ENCODE peak calls at places on chromosome 15, in ten cellular contexts. Z is RWPE2, N is K562, D is left ventricle myocardium inferior, W is kidney epithelial cell, A is colonic mucosa, Q is hepatocyte, J is PC-9, R is GM12878, G is Peyer's patch. B is an unnamed sample.

GRCh38 chr15:68154923-68155559 is 50.1 kb downstream of the CALML4 start:
- DNase-seq in N (peak; percentile 56), A (peak; percentile 56), G (peak; percentile 77), J (no peak), W (peak; percentile 31), Z (no peak), D (no peak), Q (peak; percentile 76), R (no peak), B (peak; percentile 76)

GRCh38 chr15:66654718-66655375 is 47.2 kb upstream of the SMAD6 start:
- DNase-seq in N (peak; percentile 80), W (no peak), Z (no peak), R (no peak), J (no peak), A (no peak), Q (peak; percentile 55), D (peak; percentile 45), G (no peak), B (no peak)

GRCh38 chr15:48802257-48802656 is 8.6 kb downstream of the CEP152 start:
- DNase-seq in G (no peak), R (no peak), Q (no peak), Z (no peak), N (no peak), W (no peak), A (no peak), D (no peak), J (no peak), B (no peak)

GRCh38 chr15:25777047-25777446 is 86.1 kb downstream of the ATP10A start:
- DNase-seq in N (no peak), D (no peak), Z (peak; percentile 68), W (no peak), A (no peak), R (no peak), Q (no peak), G (no peak), J (no peak), B (no peak)

GRCh38 chr15:65406402-65407000 is 16.2 kb downstream of the IGDCC4 start:
- DNase-seq in J (no peak), A (no peak), Z (no peak), D (no peak), R (no peak), N (no peak), G (no peak), W (no peak), Q (no peak), B (no peak)

GRCh38 chr15:67148196-67148701 is 82.8 kb downstream of the SMAD3 start:
- DNase-seq in J (peak; percentile 96), Z (no peak), W (peak; percentile 77), G (peak; percentile 48), D (no peak), Q (peak; percentile 24), A (peak; percentile 58), R (no peak), N (no peak), B (peak; percentile 81)

GRCh38 chr15:87547470-87548181 is 708.9 kb downstream of the NTRK3 start:
- DNase-seq in Z (no peak), A (no peak), G (no peak), N (peak; percentile 4), D (no peak), J (no peak), R (no peak), Q (no peak), W (no peak), B (no peak)

GRCh38 chr15:75107905-75108838 is 84.8 kb downstream of the PPCDC start:
- DNase-seq in G (peak; percentile 75), W (peak; percentile 88), N (no peak), Q (peak; percentile 26), R (peak; percentile 74), J (peak; percentile 85), A (peak; percentile 33), Z (peak; percentile 90), D (no peak), B (peak; percentile 98)

GRCh38 chr15:77542491-77543001 is 90.2 kb downstream of the LINGO1 start:
- DNase-seq in J (no peak), Q (no peak), R (no peak), A (no peak), G (no peak), N (no peak), D (no peak), Z (peak; percentile 76), W (no peak), B (peak; percentile 19)

GRCh38 chr15:49468440-49468839 is 45.4 kb downstream of the FGF7 start:
- DNase-seq in Q (peak; percentile 8), J (no peak), Z (no peak), W (no peak), G (no peak), D (no peak), A (no peak), N (no peak), R (no peak), B (peak; percentile 74)

GRCh38 chr15:68749365-68750141 is 71.1 kb downstream of the ANP32A start:
- DNase-seq in R (no peak), G (no peak), A (no peak), N (no peak), Q (no peak), Z (no peak), J (no peak), W (no peak), D (no peak), B (peak; percentile 24)

GRCh38 chr15:30905821-30906220 is 2.1 kb downstream of the FAN1 start:
- DNase-seq in A (peak; percentile 63), W (no peak), G (no peak), R (no peak), Q (no peak), J (no peak), D (no peak), Z (no peak), N (no peak), B (no peak)
- TF ChIP-seq CTCF in A (peak; percentile 17), W (peak; percentile 59), G (no peak), R (no peak), Q (peak; percentile 38), J (no peak), D (peak; percentile 26), Z (peak; percentile 61), N (peak; percentile 38), B (peak; percentile 6)

GRCh38 chr15:98873441-98874218 is 134.0 kb downstream of the PGPEP1L start:
- DNase-seq in G (no peak), Q (no peak), Z (peak; percentile 96), W (no peak), R (no peak), D (no peak), A (no peak), J (peak; percentile 92), N (no peak), B (peak; percentile 84)
- H3K4me3 ChIP-seq in G (no peak overlapping the region), Q (no peak overlapping the region), Z (peak overlapping the region; percentile 0), W (no peak overlapping the region), R (no peak overlapping the region), D (no peak overlapping the region), A (no peak overlapping the region), J (peak overlapping the region; percentile 44), N (no peak overlapping the region), B (peak overlapping the region; percentile 28)

GRCh38 chr15:73901126-73901810 is 25.0 kb upstream of the LOXL1 start:
- DNase-seq in G (no peak), A (no peak), Q (no peak), D (no peak), Z (peak; percentile 24), R (no peak), J (no peak), W (no peak), N (no peak), B (no peak)

GRCh38 chr15:73900129-73900712 is 26.0 kb upstream of the LOXL1 start:
- DNase-seq in A (no peak), R (no peak), J (no peak), G (no peak), Q (no peak), W (no peak), N (no peak), Z (peak; percentile 60), D (no peak), B (peak; percentile 39)

GRCh38 chr15:73902121-73903020 is 23.9 kb upstream of the LOXL1 start:
- DNase-seq in D (no peak), R (no peak), A (no peak), W (no peak), N (no peak), Q (no peak), J (no peak), Z (no peak), G (no peak), B (no peak)

GRCh38 chr15:73897441-73898261 is 24.3 kb downstream of the TBC1D21 start:
- DNase-seq in G (peak; percentile 63), Z (peak; percentile 64), J (peak; percentile 61), N (peak; percentile 73), A (peak; percentile 32), R (no peak), W (peak; percentile 68), Q (peak; percentile 67), D (peak; percentile 63), B (peak; percentile 96)

GRCh38 chr15:73899197-73900128 is 26.1 kb downstream of the TBC1D21 start:
- DNase-seq in G (no peak), N (no peak), R (no peak), A (no peak), Q (no peak), Z (peak; percentile 65), D (no peak), J (no peak), W (no peak), B (peak; percentile 38)
- TF ChIP-seq CTCF in G (no peak), N (no peak), R (no peak), A (no peak), Q (no peak), Z (no peak), D (no peak), J (no peak), W (no peak), B (no peak)

GRCh38 chr15:31439328-31439727 is 112.7 kb downstream of the KLF13 start:
- DNase-seq in G (peak; percentile 78), N (peak; percentile 47), Z (no peak), R (no peak), W (no peak), D (no peak), Q (no peak), J (no peak), A (peak; percentile 73), B (peak; percentile 41)

GRCh38 chr15:31438601-31439265 is 112.1 kb downstream of the KLF13 start:
- DNase-seq in G (no peak), Q (no peak), W (no peak), Z (no peak), D (no peak), N (no peak), R (no peak), A (no peak), J (no peak), B (no peak)

GRCh38 chr15:31442203-31443090 is 115.8 kb downstream of the KLF13 start:
- DNase-seq in Q (peak; percentile 42), Z (peak; percentile 68), W (peak; percentile 26), G (no peak), J (no peak), A (peak; percentile 52), N (no peak), D (no peak), R (no peak), B (peak; percentile 98)

GRCh38 chr15:31437686-31438085 is 111.1 kb downstream of the KLF13 start:
- DNase-seq in D (no peak), Q (no peak), N (no peak), J (no peak), Z (no peak), R (no peak), G (no peak), A (no peak), W (no peak), B (no peak)

GRCh38 chr15:31440754-31441298 is 114.2 kb downstream of the KLF13 start:
- DNase-seq in J (no peak), Z (no peak), D (peak; percentile 67), Q (peak; percentile 49), W (no peak), R (no peak), N (no peak), A (peak; percentile 71), G (peak; percentile 73), B (peak; percentile 56)
- H3K4me3 ChIP-seq in J (no peak overlapping the region), Z (peak overlapping the region; percentile 12), D (peak overlapping the region; percentile 72), Q (peak overlapping the region; percentile 37), W (peak overlapping the region; percentile 43), R (peak overlapping the region; percentile 66), N (no peak overlapping the region), A (peak overlapping the region; percentile 48), G (peak overlapping the region; percentile 59), B (peak overlapping the region; percentile 31)